ENCODE peak calls at places on chromosomes 7 and 10, in seven cellular contexts. O is heart left ventricle, R is IMR-90, L is transverse colon, B is H1, T is adrenal gland, G is esophagus muscularis mucosa. Q is an unnamed sample.

GRCh38 chr7:81267508-81267907 is 348.7 kb upstream of the SEMA3C start:
- DNase-seq in O (no peak), T (no peak), R (peak; percentile 43), B (no peak), G (no peak), L (no peak), Q (no peak)

GRCh38 chr10:16843252-16843870 is 26.1 kb upstream of the RSU1 start:
- DNase-seq in R (peak; percentile 82), O (no peak), L (no peak), T (no peak), B (no peak), G (no peak), Q (no peak)

GRCh38 chr10:112973046-112973445 is 23.0 kb downstream of the TCF7L2 start:
- DNase-seq in L (no peak), T (no peak), O (no peak), B (no peak), G (no peak), R (no peak), Q (no peak)

GRCh38 chr7:69002416-69002815 is 595.9 kb upstream of the AUTS2 start:
- DNase-seq in L (no peak), G (no peak), R (peak; percentile 10), B (no peak), T (no peak), O (no peak), Q (no peak)

GRCh38 chr7:138661236-138661635 is 39.9 kb downstream of the SVOPL start:
- DNase-seq in T (no peak), B (no peak), O (no peak), L (no peak), R (no peak), G (no peak), Q (no peak)

GRCh38 chr10:1195828-1196227 is 139.6 kb downstream of the WDR37 start:
- DNase-seq in O (no peak), G (no peak), L (no peak), T (no peak), B (no peak), R (no peak), Q (no peak)

GRCh38 chr7:140635345-140635744 is 5.3 kb downstream of the DENND2A start:
- DNase-seq in O (no peak), R (no peak), B (peak; percentile 54), T (no peak), G (no peak), L (no peak), Q (no peak)

GRCh38 chr7:131354390-131354789 is 26.7 kb downstream of the MKLN1 start:
- DNase-seq in R (no peak), L (no peak), T (no peak), B (no peak), G (no peak), O (no peak), Q (no peak)

GRCh38 chr7:74254858-74255379 is 720 bp upstream of the RFC2 start:
- DNase-seq in G (no peak), R (no peak), B (no peak), O (no peak), T (no peak), L (peak; percentile 29), Q (no peak)

GRCh38 chr7:34165927-34166550 is 260.7 kb downstream of the BMPER start:
- DNase-seq in O (no peak), L (no peak), T (no peak), B (no peak), R (peak; percentile 60), G (no peak), Q (no peak)

GRCh38 chr7:35424869-35425495 is 171.1 kb upstream of the TBX20 start:
- DNase-seq in G (no peak), R (peak; percentile 43), O (peak; percentile 77), T (peak; percentile 72), L (peak; percentile 46), B (peak; percentile 65), Q (no peak)

GRCh38 chr7:114825423-114825951 is 96.4 kb upstream of the MDFIC start:
- DNase-seq in O (no peak), R (no peak), T (no peak), L (no peak), B (peak; percentile 51), G (no peak), Q (no peak)

GRCh38 chr10:35465601-35466140 is 129.4 kb downstream of the CCNY start:
- DNase-seq in R (no peak), B (no peak), G (no peak), T (no peak), L (no peak), O (no peak), Q (no peak)

GRCh38 chr10:93071674-93072224 is 1.9 kb upstream of the CYP26A1 start:
- DNase-seq in O (no peak), R (no peak), T (peak; percentile 68), B (peak; percentile 82), L (peak; percentile 29), G (peak; percentile 90), Q (no peak)

GRCh38 chr7:90248706-90249105 is 3.7 kb downstream of the CFAP69 start:
- DNase-seq in G (no peak), O (no peak), T (no peak), L (no peak), B (no peak), R (no peak), Q (no peak)

GRCh38 chr7:90246184-90246583 is 1.2 kb downstream of the CFAP69 start:
- DNase-seq in L (no peak), O (no peak), R (peak; percentile 32), T (no peak), B (peak; percentile 54), G (no peak), Q (no peak)

GRCh38 chr7:90244565-90244908 is 437 bp upstream of the CFAP69 start:
- DNase-seq in R (no peak), L (no peak), O (no peak), B (no peak), G (no peak), T (no peak), Q (no peak)

GRCh38 chr7:90242369-90243168 is 2.4 kb upstream of the CFAP69 start:
- DNase-seq in B (no peak), L (no peak), G (no peak), R (no peak), O (no peak), T (no peak), Q (no peak)

DNA sequence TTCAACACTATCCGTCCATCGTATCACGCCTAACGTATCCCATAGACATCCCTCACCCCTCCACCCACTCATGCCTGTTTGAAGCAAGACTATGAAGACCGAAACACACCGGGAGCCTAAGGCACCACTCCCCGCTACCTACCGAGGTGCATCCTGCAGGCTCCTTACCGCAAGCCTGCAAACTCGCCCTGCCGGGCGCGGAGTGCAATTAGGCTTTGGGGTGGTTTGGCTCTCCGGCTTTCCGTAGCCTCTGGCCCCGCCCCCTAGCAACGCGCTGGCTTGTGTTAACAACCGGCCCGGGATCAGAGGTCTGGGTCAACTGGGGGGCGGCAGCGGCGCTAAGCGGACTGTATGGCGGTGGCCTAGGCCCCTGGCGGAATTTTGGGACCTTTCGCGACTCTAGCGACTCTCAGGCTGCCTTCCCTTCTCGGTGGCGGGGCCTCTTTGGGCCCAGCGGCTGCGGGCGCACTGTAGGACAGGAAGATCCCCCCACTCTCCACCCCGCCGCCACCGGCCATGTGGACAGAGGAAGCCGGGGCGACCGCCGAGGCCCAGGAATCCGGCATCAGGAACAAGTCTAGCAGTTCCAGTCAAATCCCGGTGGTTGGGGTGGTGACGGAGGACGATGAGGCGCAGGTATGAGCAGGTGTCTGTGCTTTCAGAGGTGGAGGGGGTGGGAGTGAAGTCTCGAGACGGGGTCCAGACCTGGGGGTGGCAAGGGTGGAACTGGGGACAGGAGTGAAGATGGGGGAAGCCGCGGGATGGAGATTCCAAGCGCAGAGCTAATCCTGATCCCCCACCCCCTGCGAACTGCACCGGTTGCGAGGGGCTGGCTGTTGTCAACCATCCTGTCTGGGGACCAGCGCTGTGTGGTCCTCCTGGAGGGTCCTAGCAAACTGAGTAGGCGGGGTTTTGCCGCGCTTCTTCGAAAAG is at the start of gene CFAP69:
- DNase-seq in O (peak; percentile 93), B (peak; percentile 100), G (peak; percentile 96), T (peak; percentile 97), R (peak; percentile 78), L (peak; percentile 94), Q (peak; percentile 22)
- TF ChIP-seq POLR2A in O (no peak), B (no peak), G (no peak), T (no peak), R (no peak), L (peak; percentile 45), Q (no peak)

DNA sequence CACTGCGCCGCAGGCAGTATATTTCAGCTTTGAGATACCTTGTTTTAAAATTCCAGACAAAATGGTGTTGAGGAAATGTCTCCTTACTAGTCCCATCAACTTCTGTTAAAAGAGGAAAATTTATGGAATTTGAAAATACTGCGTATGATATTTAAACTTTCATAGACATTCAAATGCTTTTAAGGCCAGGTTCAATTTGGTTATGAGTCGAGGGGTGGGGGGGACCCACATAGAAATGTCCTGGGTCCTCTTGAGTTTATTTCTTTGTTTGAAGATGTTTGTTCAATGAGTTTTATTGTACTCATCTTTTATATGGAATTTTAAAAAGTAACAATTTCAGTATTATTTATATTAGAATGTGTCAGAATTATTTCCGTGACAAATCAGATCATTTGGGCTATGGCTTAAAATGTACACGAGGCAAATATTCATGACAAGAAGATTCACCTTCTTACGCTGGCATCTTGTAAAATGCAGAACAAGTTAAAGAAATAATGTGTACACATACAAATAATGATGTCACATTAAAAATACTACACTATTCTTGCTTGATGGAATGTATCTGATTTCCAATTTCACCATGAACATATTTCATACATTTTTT is 1.3 kb downstream of the IKZF1 start:
- DNase-seq in G (no peak), B (no peak), L (no peak), R (no peak), O (no peak), T (no peak), Q (no peak)
- H3K4me3 ChIP-seq in G (peak overlapping the region; percentile 50), B (no peak overlapping the region), L (peak overlapping the region; percentile 36), R (no peak overlapping the region), O (peak overlapping the region; percentile 27), T (no peak overlapping the region), Q (peak overlapping the region; percentile 57)

DNA sequence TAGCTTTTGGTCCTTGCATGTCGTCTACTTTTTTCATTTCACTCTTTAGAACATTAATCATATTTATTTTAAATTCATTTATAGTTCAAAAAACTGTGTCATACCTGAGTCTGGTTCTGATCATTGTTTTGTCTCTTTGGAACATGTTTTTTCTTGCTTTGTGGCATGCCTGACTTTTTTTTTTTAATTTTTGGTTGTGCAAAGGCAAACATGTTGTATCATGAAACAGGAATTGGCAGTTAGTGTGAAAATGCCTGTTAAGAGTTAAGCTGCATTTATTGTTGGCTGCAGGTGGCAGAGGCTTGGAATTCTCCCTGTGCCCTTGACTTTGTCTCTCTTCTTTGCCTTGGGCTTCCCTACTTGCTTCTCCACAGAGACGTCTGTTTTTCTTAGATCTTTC is 525.0 kb upstream of the ADARB2 start:
- DNase-seq in B (no peak), T (no peak), O (no peak), G (no peak), R (no peak), L (no peak), Q (no peak)
- TF ChIP-seq POLR2A in B (no peak), T (no peak), O (no peak), G (no peak), R (no peak), L (no peak), Q (no peak)

GRCh38 chr7:128937271-128937646 is 468 bp upstream of the IRF5 start:
- DNase-seq in G (no peak), B (no peak), O (no peak), L (no peak), R (no peak), T (no peak), Q (no peak)
- H3K4me3 ChIP-seq in G (peak overlapping the region; percentile 59), B (peak overlapping the region; percentile 57), O (peak overlapping the region; percentile 52), L (no peak overlapping the region), R (no peak overlapping the region), T (no peak overlapping the region), Q (peak overlapping the region; percentile 88)